ENCODE peak calls at places on chromosomes 1 and 21, in nine cellular contexts. Y is ovary, H is heart left ventricle, G is DND-41, J is AG04449, X is fibroblast of mammary gland, U is GM13977, L is nephron progenitor cell, O is lower leg skin. B is an unnamed sample.

GRCh38 chr1:218658899-218659298 is 313.8 kb downstream of the TGFB2 start:
- DNase-seq in O (no peak), L (no peak), G (no peak), J (no peak), H (no peak), U (no peak), X (peak; percentile 88), Y (no peak), B (no peak)

GRCh38 chr1:3890389-3891328 is 9.4 kb downstream of the C1orf174 start:
- DNase-seq in H (no peak), Y (no peak), L (no peak), O (no peak), U (peak; percentile 56), G (no peak), X (no peak), J (no peak), B (no peak)

GRCh38 chr1:202283379-202283844 is 58.3 kb downstream of the UBE2T start:
- DNase-seq in X (peak; percentile 96), J (peak; percentile 40), O (no peak), G (peak; percentile 68), U (no peak), L (peak; percentile 48), Y (no peak), H (no peak), B (peak; percentile 11)

GRCh38 chr21:35324372-35325220 is 275.5 kb upstream of the RUNX1 start:
- DNase-seq in G (no peak), U (no peak), O (no peak), Y (peak; percentile 42), H (no peak), L (no peak), J (peak; percentile 59), X (peak; percentile 65), B (no peak)

GRCh38 chr1:87149166-87150065 is 179.3 kb upstream of the LMO4 start:
- DNase-seq in L (no peak), U (no peak), J (no peak), Y (no peak), H (no peak), X (peak; percentile 57), G (no peak), O (no peak), B (no peak)

GRCh38 chr1:89261926-89262540 is 10.6 kb downstream of the GBP5 start:
- DNase-seq in J (no peak), U (no peak), G (peak; percentile 47), Y (peak; percentile 47), H (peak; percentile 46), X (no peak), L (no peak), O (no peak), B (no peak)

GRCh38 chr21:43585924-43586411 is 73.3 kb downstream of the HSF2BP start:
- DNase-seq in L (peak; percentile 20), U (no peak), X (peak; percentile 99), O (peak; percentile 89), H (peak; percentile 56), J (peak; percentile 98), G (no peak), Y (peak; percentile 73), B (no peak)

GRCh38 chr1:24886241-24886640 is 43.8 kb downstream of the RUNX3 start:
- DNase-seq in O (no peak), L (no peak), Y (peak; percentile 8), H (no peak), X (no peak), G (no peak), U (no peak), J (no peak), B (no peak)

GRCh38 chr1:39491146-39491921 is at the start of gene BMP8A:
- DNase-seq in L (peak; percentile 84), Y (peak; percentile 76), J (no peak), U (peak; percentile 94), H (peak; percentile 60), X (no peak), G (peak; percentile 58), O (no peak), B (peak; percentile 72)

GRCh38 chr1:37158113-37158749 is 123.9 kb upstream of the GRIK3 start:
- DNase-seq in J (no peak), O (no peak), L (no peak), U (no peak), Y (no peak), H (no peak), X (no peak), G (no peak), B (no peak)

GRCh38 chr1:218711884-218712674 is 366.9 kb downstream of the TGFB2 start:
- DNase-seq in U (no peak), Y (no peak), H (peak; percentile 40), J (no peak), O (peak; percentile 60), X (peak; percentile 93), L (no peak), G (no peak), B (no peak)

DNA sequence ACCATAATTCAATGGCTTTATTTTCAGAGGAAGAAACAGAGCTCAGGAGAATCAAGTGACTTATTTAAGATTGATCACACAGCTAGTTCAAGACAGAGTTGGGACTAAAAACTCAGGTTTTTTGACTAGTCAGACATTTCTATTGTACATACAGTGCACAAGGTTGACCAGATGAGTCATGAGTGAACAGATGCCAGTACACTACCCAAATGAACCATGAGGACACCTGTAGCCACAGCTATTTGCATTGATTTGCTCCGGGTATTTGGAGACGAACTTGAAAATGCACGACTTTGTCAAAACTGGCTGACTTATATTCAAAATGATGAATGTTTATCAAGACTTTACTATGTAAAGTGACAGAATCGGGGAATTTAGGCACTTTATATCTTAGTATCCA is 161.7 kb upstream of the ST6GALNAC5 start:
- DNase-seq in L (no peak), O (no peak), J (no peak), U (no peak), G (no peak), X (no peak), Y (no peak), H (no peak), B (no peak)
- TF ChIP-seq CTCF in L (no peak), O (no peak), J (no peak), U (no peak), G (no peak), X (no peak), Y (no peak), H (no peak), B (no peak)

DNA sequence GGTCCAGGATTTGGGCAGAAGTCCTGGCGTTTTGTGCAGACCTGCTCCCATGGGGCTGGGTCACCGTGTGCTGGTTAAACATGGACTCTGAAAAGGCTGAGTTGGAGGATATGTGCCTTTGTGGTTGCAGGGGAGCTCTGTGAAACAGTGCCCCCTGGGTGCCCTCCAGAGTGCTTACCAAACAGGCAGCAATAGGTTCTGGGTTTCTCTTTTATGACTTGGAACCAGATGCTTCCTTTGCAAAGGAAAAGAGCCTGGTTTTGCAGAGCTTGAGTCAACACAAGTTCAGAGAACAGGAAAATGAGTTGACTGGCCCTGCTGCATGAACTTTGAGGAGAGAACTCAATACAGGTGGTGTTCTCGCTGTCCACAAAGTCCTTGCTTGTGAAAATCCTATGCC is 288.9 kb downstream of the TM2D1 start:
- DNase-seq in G (no peak), Y (no peak), J (no peak), O (no peak), H (no peak), X (no peak), L (no peak), U (no peak), B (no peak)
- TF ChIP-seq CTCF in G (peak; percentile 6), Y (no peak), J (no peak), O (no peak), H (peak; percentile 38), X (no peak), L (no peak), U (no peak), B (no peak)

DNA sequence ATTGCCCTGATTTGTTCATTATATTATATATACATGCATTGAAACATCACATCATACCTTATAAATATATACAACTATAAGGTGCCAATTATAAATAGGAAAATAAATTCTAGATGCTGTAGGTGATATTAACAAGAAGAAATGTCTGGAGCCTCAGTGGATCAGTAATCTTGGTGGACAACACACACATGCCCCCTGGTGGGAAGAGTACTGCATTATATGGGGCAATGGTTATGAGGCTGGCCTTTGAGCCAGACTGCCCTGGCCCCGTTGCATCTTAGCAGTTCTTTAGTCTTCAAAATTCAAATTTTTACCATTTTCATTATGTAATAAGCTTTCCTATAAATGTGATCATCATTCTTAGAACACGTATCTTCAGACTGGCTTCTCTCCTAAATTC is 335.0 kb upstream of the GREM2 start:
- DNase-seq in O (no peak), L (peak; percentile 28), H (no peak), Y (no peak), J (peak; percentile 9), X (peak; percentile 62), U (peak; percentile 31), G (peak; percentile 25), B (no peak)
- TF ChIP-seq CTCF in O (no peak), L (peak; percentile 52), H (peak; percentile 29), Y (no peak), J (peak; percentile 68), X (peak; percentile 74), U (peak; percentile 44), G (peak; percentile 58), B (no peak)

GRCh38 chr1:112701227-112702066 is 5.5 kb downstream of the RHOC start:
- DNase-seq in Y (peak; percentile 37), H (no peak), L (no peak), U (no peak), X (no peak), O (no peak), G (no peak), J (no peak), B (no peak)

GRCh38 chr1:112698366-112699310 is 8.3 kb downstream of the RHOC start:
- DNase-seq in X (no peak), O (no peak), J (no peak), U (no peak), L (no peak), H (peak; percentile 71), Y (peak; percentile 53), G (no peak), B (no peak)

GRCh38 chr1:112699425-112700144 is 7.3 kb downstream of the RHOC start:
- DNase-seq in G (no peak), Y (no peak), L (no peak), X (no peak), J (no peak), O (no peak), H (no peak), U (no peak), B (no peak)

GRCh38 chr1:112702067-112702395 is 4.9 kb downstream of the RHOC start:
- DNase-seq in H (no peak), L (no peak), Y (no peak), U (no peak), X (no peak), O (no peak), J (no peak), G (no peak), B (no peak)

DNA sequence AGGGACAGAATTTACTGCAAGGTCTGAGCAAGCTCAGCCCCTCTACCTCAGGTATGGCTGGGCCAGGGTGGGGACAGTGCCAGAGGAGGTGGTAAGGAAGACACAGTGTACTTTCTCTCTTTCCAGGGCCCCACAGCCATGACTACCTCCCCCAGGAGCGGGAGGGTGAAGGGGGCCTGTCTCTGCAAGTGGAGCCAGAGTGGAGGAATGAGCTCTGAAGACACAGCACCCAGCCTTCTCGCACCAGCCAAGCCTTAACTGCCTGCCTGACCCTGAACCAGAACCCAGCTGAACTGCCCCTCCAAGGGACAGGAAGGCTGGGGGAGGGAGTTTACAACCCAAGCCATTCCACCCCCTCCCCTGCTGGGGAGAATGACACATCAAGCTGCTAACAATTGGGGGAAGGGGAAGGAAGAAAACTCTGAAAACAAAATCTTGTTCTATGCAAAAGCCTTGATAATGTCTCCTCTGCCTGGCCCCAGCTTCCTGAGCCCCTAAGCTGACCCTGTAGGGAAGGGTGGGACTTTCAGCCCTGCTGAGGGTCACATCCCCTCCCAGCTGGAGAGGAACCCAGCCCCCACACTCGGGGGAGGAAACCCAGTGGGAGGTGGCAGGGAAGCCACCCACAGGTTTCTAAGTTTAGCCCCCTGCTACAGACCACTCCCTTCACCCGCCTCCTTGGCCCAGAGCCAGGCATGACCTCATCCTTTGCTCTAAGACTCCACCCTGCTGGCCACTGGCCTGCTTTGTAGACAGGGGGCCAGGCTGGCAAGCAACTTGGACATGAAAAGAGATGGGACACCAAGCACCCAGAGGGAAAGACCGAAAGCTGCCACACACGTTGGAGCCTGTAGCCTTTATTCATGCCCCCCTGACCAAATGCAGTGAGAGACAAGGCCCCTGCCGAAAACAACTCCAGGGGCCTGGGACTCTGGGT is 6.4 kb downstream of the RHOC start:
- DNase-seq in L (peak; percentile 85), U (peak; percentile 79), G (peak; percentile 70), O (peak; percentile 93), X (peak; percentile 96), Y (peak; percentile 100), H (peak; percentile 99), J (peak; percentile 74), B (peak; percentile 43)
- TF ChIP-seq CTCF in L (no peak), U (no peak), G (no peak), O (no peak), X (no peak), Y (peak; percentile 7), H (peak; percentile 31), J (peak; percentile 1), B (no peak)